ENCODE peak calls at places on chromosomes 12 and 14, in nine cellular contexts. V is heart right ventricle, M is A549, D is HCT116, H is ascending aorta, L is small intestine, U is tibial artery, I is tibial nerve, E is colonic mucosa. R is an unnamed sample.

GRCh38 chr12:128627659-128628058 is 196.1 kb downstream of the SLC15A4 start:
- DNase-seq in V (no peak), M (no peak), D (no peak), H (no peak), L (no peak), U (no peak), I (no peak), E (no peak), R (no peak)

GRCh38 chr12:7345232-7345631 is 41.4 kb downstream of the ACSM4 start:
- DNase-seq in V (no peak), M (no peak), D (no peak), H (no peak), L (no peak), U (no peak), I (no peak), E (no peak), R (no peak)

GRCh38 chr12:26338574-26339572 is 143.5 kb downstream of the SSPN start:
- DNase-seq in V (no peak), M (no peak), D (peak; percentile 41), H (no peak), L (no peak), U (no peak), I (no peak), E (no peak), R (peak; percentile 77)

GRCh38 chr12:49869816-49870500 is 27.1 kb upstream of the BCDIN3D start:
- DNase-seq in V (no peak), M (no peak), D (no peak), H (peak; percentile 56), L (no peak), U (no peak), I (no peak), E (no peak), R (no peak)

GRCh38 chr12:120734210-120734609 is 8.6 kb downstream of the ACADS start:
- DNase-seq in V (no peak), M (no peak), D (no peak), H (no peak), L (no peak), U (no peak), I (no peak), E (no peak), R (no peak)

GRCh38 chr12:112823582-112824149 is 32.1 kb downstream of the RPH3A start:
- DNase-seq in V (no peak), M (peak; percentile 57), D (no peak), H (no peak), L (no peak), U (no peak), I (no peak), E (no peak), R (no peak)

GRCh38 chr12:74780458-74781241 is 243.0 kb downstream of the ATXN7L3B start:
- DNase-seq in V (no peak), M (no peak), D (no peak), H (no peak), L (no peak), U (no peak), I (no peak), E (no peak), R (peak; percentile 41)

GRCh38 chr12:71461787-71462328 is 22.3 kb downstream of the LGR5 start:
- DNase-seq in V (no peak), M (no peak), D (no peak), H (no peak), L (no peak), U (no peak), I (no peak), E (no peak), R (no peak)

GRCh38 chr14:60101801-60102200 is 10.1 kb downstream of the PCNX4 start:
- DNase-seq in V (no peak), M (no peak), D (no peak), H (no peak), L (no peak), U (no peak), I (no peak), E (no peak), R (no peak)

GRCh38 chr14:65791551-65791981 is 379.0 kb downstream of the FUT8 start:
- DNase-seq in V (no peak), M (peak; percentile 5), D (no peak), H (no peak), L (no peak), U (no peak), I (no peak), E (no peak), R (peak; percentile 5)

GRCh38 chr14:22002860-22003284 is 329.3 kb upstream of the OR4E1 start:
- DNase-seq in V (no peak), M (peak; percentile 56), D (peak; percentile 16), H (no peak), L (peak; percentile 29), U (no peak), I (no peak), E (no peak), R (no peak)

GRCh38 chr12:71476513-71476912 is 36.9 kb downstream of the LGR5 start:
- DNase-seq in V (no peak), M (no peak), D (no peak), H (peak; percentile 84), L (no peak), U (peak; percentile 41), I (no peak), E (no peak), R (peak; percentile 80)

GRCh38 chr12:68011882-68012207 is 22.6 kb downstream of the IFNG-AS1 start:
- DNase-seq in V (no peak), M (no peak), D (no peak), H (no peak), L (no peak), U (no peak), I (no peak), E (no peak), R (no peak)

GRCh38 chr12:59736786-59737185 is 141.0 kb downstream of the SLC16A7 start:
- DNase-seq in V (no peak), M (no peak), D (no peak), H (no peak), L (no peak), U (no peak), I (no peak), E (no peak), R (no peak)

GRCh38 chr12:115828151-115828550 is 449.3 kb downstream of the MED13L start:
- DNase-seq in V (no peak), M (no peak), D (no peak), H (no peak), L (no peak), U (no peak), I (no peak), E (no peak), R (no peak)

GRCh38 chr14:102086972-102087761 is at the start of gene HSP90AA1:
- DNase-seq in V (peak; percentile 95), M (peak; percentile 93), D (peak; percentile 79), H (peak; percentile 96), L (peak; percentile 91), U (peak; percentile 89), I (peak; percentile 91), E (peak; percentile 96), R (peak; percentile 97)
- H3K4me1 ChIP-seq in V (peaks cover 36% of the 10 kb centered on the region), M (peaks cover 39% of the 10 kb centered on the region), D (peaks cover 16% of the 10 kb centered on the region), H (peaks cover 37% of the 10 kb centered on the region), L (peaks cover 5% of the 10 kb centered on the region), U (peaks cover 20% of the 10 kb centered on the region), I (peaks cover 30% of the 10 kb centered on the region), E (peaks cover 9% of the 10 kb centered on the region), R (peaks cover 34% of the 10 kb centered on the region)

GRCh38 chr12:123140675-123141614 is 9.9 kb downstream of the PITPNM2 start:
- DNase-seq in V (no peak), M (no peak), D (no peak), H (peak; percentile 62), L (peak; percentile 51), U (no peak), I (no peak), E (no peak), R (no peak)
- H3K4me1 ChIP-seq in V (peaks cover 43% of the 10 kb centered on the region), M (peaks cover 53% of the 10 kb centered on the region), D (peaks cover 49% of the 10 kb centered on the region), H (peaks cover 31% of the 10 kb centered on the region), L (peaks cover 26% of the 10 kb centered on the region), U (peaks cover 36% of the 10 kb centered on the region), I (peaks cover 41% of the 10 kb centered on the region), E (peaks cover 21% of the 10 kb centered on the region), R (peaks cover 25% of the 10 kb centered on the region)

GRCh38 chr12:1007276-1007675 is 16.3 kb downstream of the ERC1 start:
- DNase-seq in V (no peak), M (no peak), D (no peak), H (no peak), L (no peak), U (no peak), I (no peak), E (no peak), R (no peak)

GRCh38 chr12:1006255-1006654 is 15.2 kb downstream of the ERC1 start:
- DNase-seq in V (no peak), M (no peak), D (no peak), H (no peak), L (no peak), U (no peak), I (no peak), E (no peak), R (no peak)

GRCh38 chr12:1001507-1001906 is 10.5 kb downstream of the ERC1 start:
- DNase-seq in V (no peak), M (no peak), D (no peak), H (no peak), L (no peak), U (no peak), I (no peak), E (no peak), R (no peak)

GRCh38 chr12:1007994-1008393 is 17.0 kb downstream of the ERC1 start:
- DNase-seq in V (no peak), M (no peak), D (no peak), H (no peak), L (no peak), U (no peak), I (no peak), E (no peak), R (no peak)

GRCh38 chr12:1003600-1004271 is 12.7 kb downstream of the ERC1 start:
- DNase-seq in V (no peak), M (no peak), D (no peak), H (no peak), L (no peak), U (no peak), I (no peak), E (no peak), R (no peak)
- H3K4me1 ChIP-seq in V (no peaks in the 10 kb centered on the region), M (no peaks in the 10 kb centered on the region), D (no peaks in the 10 kb centered on the region), H (peaks cover under 1% of the 10 kb centered on the region), L (no peaks in the 10 kb centered on the region), U (no peaks in the 10 kb centered on the region), I (no peaks in the 10 kb centered on the region), E (no peaks in the 10 kb centered on the region), R (no peaks in the 10 kb centered on the region)

GRCh38 chr14:68967459-68967940 is 11.6 kb downstream of the ACTN1 start:
- DNase-seq in V (no peak), M (no peak), D (no peak), H (no peak), L (peak; percentile 29), U (no peak), I (no peak), E (no peak), R (no peak)

GRCh38 chr14:68962681-68963080 is 16.4 kb downstream of the ACTN1 start:
- DNase-seq in V (no peak), M (no peak), D (no peak), H (no peak), L (no peak), U (no peak), I (no peak), E (no peak), R (no peak)

GRCh38 chr14:68964300-68965093 is 14.6 kb downstream of the ACTN1 start:
- DNase-seq in V (no peak), M (no peak), D (no peak), H (no peak), L (peak; percentile 61), U (no peak), I (no peak), E (no peak), R (no peak)

GRCh38 chr14:68966872-68967301 is 12.2 kb downstream of the ACTN1 start:
- DNase-seq in V (no peak), M (no peak), D (no peak), H (peak; percentile 77), L (no peak), U (no peak), I (no peak), E (no peak), R (peak; percentile 91)

GRCh38 chr14:68965261-68965761 is 13.8 kb downstream of the ACTN1 start:
- DNase-seq in V (no peak), M (no peak), D (no peak), H (no peak), L (peak; percentile 50), U (no peak), I (no peak), E (no peak), R (no peak)
- H3K4me1 ChIP-seq in V (peaks cover 75% of the 10 kb centered on the region), M (peaks cover 99% of the 10 kb centered on the region), D (peaks cover 27% of the 10 kb centered on the region), H (peaks cover 90% of the 10 kb centered on the region), L (peaks cover 23% of the 10 kb centered on the region), U (peaks cover 89% of the 10 kb centered on the region), I (peaks cover 49% of the 10 kb centered on the region), E (peaks cover 35% of the 10 kb centered on the region), R (peaks cover 89% of the 10 kb centered on the region)

R was measured in SJSA1.